ENCODE peak calls at places on chromosomes 12 and 14, in ten cellular contexts. L is GM06990; T is ACHN; H is NCI-H2081; Z is hypothalamus; E is PC-9; G is activated CD8-positive, alpha-beta T cell treated with anti-CD3 and anti-CD28 coated beads for 36 hours; C is NCI-H2171 treated with DMSO at 0.1 percent for 48 hours; Q is activated CD4-positive, alpha-beta T cell treated with anti-CD3 and anti-CD28 coated beads, Interleukin-2, amount 50 U/mL, for 48 hours; S is GOT3. R is an unnamed sample.

GRCh38 chr12:52400906-52401305 is 5.2 kb downstream of the KRT82 start:
- DNase-seq in L (no peak), T (no peak), H (no peak), Z (no peak), E (no peak), G (no peak), C (no peak), S (no peak), Q (no peak), R (no peak)

GRCh38 chr12:115264605-115265004 is 580.6 kb upstream of the TBX3 start:
- DNase-seq in L (no peak), C (no peak), Z (no peak), S (no peak), T (no peak), Q (no peak), E (no peak), G (no peak), H (no peak), R (no peak)

GRCh38 chr12:247271-247670 is 15.4 kb downstream of the SLC6A13 start:
- DNase-seq in H (no peak), Z (no peak), T (peak), L (no peak), C (no peak), G (no peak), E (no peak), Q (no peak), S (no peak), R (no peak)

GRCh38 chr12:117072736-117073475 is 26.3 kb downstream of the TESC start:
- DNase-seq in H (no peak), Z (no peak), L (no peak), C (no peak), G (no peak), E (no peak), T (no peak), Q (no peak), S (no peak), R (no peak)

GRCh38 chr14:26593377-26593776 is 4.5 kb downstream of the NOVA1 start:
- DNase-seq in Q (no peak), S (no peak), L (no peak), E (no peak), C (no peak), H (no peak), T (no peak), Z (no peak), G (no peak), R (no peak)

GRCh38 chr14:22822619-22823551 is 6.8 kb upstream of the MRPL52 start:
- DNase-seq in C (no peak), T (peak), Q (peak), L (peak), S (no peak), E (no peak), G (peak), H (no peak), Z (peak), R (peak)

GRCh38 chr14:67137744-67138371 is 51.4 kb upstream of the GARIN2 start:
- DNase-seq in E (no peak), C (peak), Z (no peak), S (no peak), L (peak), G (no peak), Q (no peak), H (no peak), T (peak), R (no peak)

GRCh38 chr14:103121161-103121845 is 2.0 kb upstream of the TNFAIP2 start:
- DNase-seq in L (no peak), S (no peak), E (peak), G (no peak), C (no peak), H (no peak), Q (no peak), T (no peak), Z (no peak), R (peak)

GRCh38 chr12:47768323-47768811 is 4.7 kb upstream of the SLC48A1 start:
- DNase-seq in L (no peak), S (no peak), H (no peak), Q (no peak), Z (no peak), T (peak), E (peak), C (peak), G (no peak), R (no peak)

GRCh38 chr14:20617138-20618003 is 24.1 kb downstream of the OR6S1 start:
- DNase-seq in S (no peak), G (no peak), H (no peak), E (no peak), T (no peak), Q (no peak), C (no peak), L (no peak), Z (no peak), R (no peak)

GRCh38 chr14:68535404-68536024 is 257.4 kb downstream of the ZFP36L1 start:
- DNase-seq in G (no peak), L (no peak), Z (no peak), T (peak), E (peak), H (no peak), Q (no peak), C (no peak), S (no peak), R (no peak)

GRCh38 chr12:10369557-10370150 is 20.2 kb downstream of the KLRK1 start:
- DNase-seq in Z (no peak), Q (no peak), E (no peak), G (peak), L (no peak), S (no peak), H (no peak), T (no peak), C (no peak), R (no peak)

GRCh38 chr12:53060721-53061276 is 10.9 kb downstream of the TNS2 start:
- DNase-seq in G (no peak), E (no peak), Z (no peak), Q (no peak), C (peak), L (no peak), H (peak), T (no peak), S (no peak), R (peak)

GRCh38 chr14:34498684-34499412 is 36.8 kb upstream of the SPTSSA start:
- DNase-seq in H (peak), L (no peak), G (peak), T (peak), C (peak), Z (no peak), S (no peak), Q (peak), E (peak), R (no peak)

GRCh38 chr12:56121204-56121870 is 3.3 kb downstream of the ZC3H10 start:
- DNase-seq in L (no peak), H (no peak), T (no peak), C (no peak), G (no peak), S (no peak), Q (no peak), Z (no peak), E (peak), R (no peak)

GRCh38 chr14:22268875-22269274 is 320.1 kb downstream of the DAD1 start:
- DNase-seq in T (peak), C (no peak), L (peak), S (no peak), H (no peak), Q (no peak), G (no peak), E (peak), Z (no peak), R (no peak)

GRCh38 chr14:104827173-104828055 is 26.5 kb downstream of the ZBTB42 start:
- DNase-seq in L (no peak), Q (peak), G (peak), C (peak), H (peak), T (peak), E (no peak), Z (no peak), S (no peak), R (no peak)

GRCh38 chr14:95024380-95024779 is 132.9 kb downstream of the DICER1 start:
- DNase-seq in H (no peak), Z (no peak), S (no peak), T (no peak), E (no peak), Q (no peak), L (no peak), C (no peak), G (no peak), R (no peak)

GRCh38 chr12:68003777-68004176 is 14.5 kb downstream of the IFNG-AS1 start:
- DNase-seq in T (no peak), G (no peak), L (no peak), H (no peak), Z (no peak), Q (no peak), C (no peak), S (no peak), E (no peak), R (no peak)

GRCh38 chr14:64726585-64726890 is 22.3 kb downstream of the PLEKHG3 start:
- DNase-seq in Z (no peak), S (no peak), L (no peak), G (peak), C (peak), E (peak), Q (peak), T (peak), H (peak), R (no peak)